ENCODE peak calls at places on chromosome 3, in seven cellular contexts. F is non-pigmented ciliary epithelial cell; G is sciatic nerve; O is EL; X is K562; B is stimulated activated CD8-positive, alpha-beta memory T cell treated with anti-CD3 and anti-CD28 coated beads, Interleukin-7, amount 100 ng/mL, for 1 hour; R is GM19239. H is an unnamed sample.
A peak's percentile ranks its signal among the peaks of the same experiment; 100 is the strongest.

GRCh38 chr3:169966951-169967915 is 626 bp downstream of the SEC62 start:
- DNase-seq in F (no peak), G (peak; percentile 71), O (peak; percentile 61), X (peak; percentile 70), B (no peak), R (no peak), H (peak; percentile 20)

GRCh38 chr3:22885039-22885438 is 318.1 kb upstream of the UBE2E2 start:
- DNase-seq in F (no peak), G (no peak), O (no peak), X (no peak), B (no peak), R (no peak), H (no peak)

GRCh38 chr3:122748347-122748746 is 45.3 kb downstream of the HSPBAP1 start:
- DNase-seq in F (no peak), G (no peak), O (no peak), X (no peak), B (no peak), R (no peak), H (no peak)

GRCh38 chr3:185149591-185149990 is 3.3 kb downstream of the C3orf70 start:
- DNase-seq in F (no peak), G (no peak), O (no peak), X (no peak), B (no peak), R (no peak), H (no peak)

GRCh38 chr3:45056608-45057301 is 30.7 kb downstream of the CLEC3B start:
- DNase-seq in F (no peak), G (no peak), O (no peak), X (no peak), B (no peak), R (no peak), H (no peak)

GRCh38 chr3:43071313-43071893 is 34.5 kb downstream of the POMGNT2 start:
- DNase-seq in F (no peak), G (no peak), O (no peak), X (peak; percentile 66), B (no peak), R (no peak), H (no peak)

GRCh38 chr3:137998643-137999042 is 11.3 kb upstream of the CLDN18 start:
- DNase-seq in F (no peak), G (no peak), O (no peak), X (no peak), B (no peak), R (no peak), H (no peak)

GRCh38 chr3:102471001-102471400 is 36.2 kb downstream of the ZPLD1 start:
- DNase-seq in F (no peak), G (no peak), O (no peak), X (no peak), B (no peak), R (no peak), H (peak; percentile 42)

GRCh38 chr3:67109651-67110204 is 111.6 kb downstream of the KBTBD8 start:
- DNase-seq in F (peak; percentile 69), G (no peak), O (peak; percentile 65), X (peak; percentile 8), B (no peak), R (no peak), H (peak; percentile 24)

GRCh38 chr3:148873270-148873927 is 8.3 kb downstream of the CPA3 start:
- DNase-seq in F (no peak), G (no peak), O (no peak), X (no peak), B (no peak), R (no peak), H (no peak)

GRCh38 chr3:156148946-156149348 is 28.6 kb downstream of the KCNAB1 start:
- DNase-seq in F (no peak), G (no peak), O (peak; percentile 1), X (peak; percentile 5), B (no peak), R (no peak), H (no peak)

GRCh38 chr3:184176377-184177330 is 2.0 kb downstream of the AP2M1 start:
- DNase-seq in F (peak; percentile 86), G (peak; percentile 82), O (peak; percentile 99), X (peak; percentile 89), B (no peak), R (no peak), H (peak; percentile 88)

GRCh38 chr3:13783556-13783955 is 96.3 kb downstream of the WNT7A start:
- DNase-seq in F (no peak), G (no peak), O (no peak), X (no peak), B (no peak), R (no peak), H (no peak)

GRCh38 chr3:169420429-169420828 is 243.1 kb downstream of the MECOM start:
- DNase-seq in F (no peak), G (no peak), O (no peak), X (no peak), B (no peak), R (no peak), H (no peak)

GRCh38 chr3:39849992-39850706 is 40.7 kb downstream of the MYRIP start:
- DNase-seq in F (no peak), G (no peak), O (no peak), X (no peak), B (no peak), R (no peak), H (peak; percentile 72)

GRCh38 chr3:126553284-126553811 is 5.4 kb downstream of the C3orf22 start:
- DNase-seq in F (no peak), G (peak; percentile 42), O (no peak), X (no peak), B (no peak), R (no peak), H (peak; percentile 22)

GRCh38 chr3:31187380-31187779 is 292.9 kb upstream of the GADL1 start:
- DNase-seq in F (no peak), G (no peak), O (no peak), X (no peak), B (no peak), R (no peak), H (no peak)

GRCh38 chr3:51361746-51362145 is 23.3 kb upstream of the MANF start:
- DNase-seq in F (no peak), G (no peak), O (no peak), X (no peak), B (no peak), R (no peak), H (no peak)

GRCh38 chr3:122342803-122343202 is 17.8 kb downstream of the CSTA start:
- DNase-seq in F (no peak), G (no peak), O (no peak), X (no peak), B (no peak), R (no peak), H (no peak)

GRCh38 chr3:34367521-34367920 is 569.1 kb downstream of the PDCD6IP start:
- DNase-seq in F (no peak), G (no peak), O (no peak), X (no peak), B (no peak), R (no peak), H (no peak)

GRCh38 chr3:111669926-111670630 is 74.9 kb upstream of the ZBED2 start:
- DNase-seq in F (no peak), G (no peak), O (peak; percentile 92), X (no peak), B (no peak), R (no peak), H (no peak)

GRCh38 chr3:168341192-168341816 is 245.6 kb upstream of the GOLIM4 start:
- DNase-seq in F (peak; percentile 50), G (no peak), O (peak; percentile 34), X (no peak), B (no peak), R (no peak), H (peak; percentile 78)

GRCh38 chr3:186493507-186493906 is 50.7 kb downstream of the CRYGS start:
- DNase-seq in F (no peak), G (no peak), O (no peak), X (no peak), B (no peak), R (no peak), H (no peak)

GRCh38 chr3:116413319-116413718 is 32.0 kb downstream of the LSAMP start:
- DNase-seq in F (no peak), G (no peak), O (no peak), X (no peak), B (no peak), R (no peak), H (no peak)

GRCh38 chr3:42871592-42872196 is 4.0 kb downstream of the CYP8B1 start:
- DNase-seq in F (no peak), G (no peak), O (no peak), X (no peak), B (no peak), R (no peak), H (no peak)

GRCh38 chr3:56154297-56154696 is 314.0 kb downstream of the ERC2 start:
- DNase-seq in F (no peak), G (no peak), O (peak; percentile 31), X (no peak), B (no peak), R (no peak), H (no peak)

GRCh38 chr3:137709011-137709601 is 55.0 kb upstream of the SOX14 start:
- DNase-seq in F (no peak), G (no peak), O (peak; percentile 1), X (peak; percentile 9), B (no peak), R (no peak), H (no peak)

GRCh38 chr3:141335531-141336042 is 32.7 kb upstream of the ZBTB38 start:
- DNase-seq in F (no peak), G (no peak), O (peak; percentile 63), X (no peak), B (no peak), R (no peak), H (no peak)

GRCh38 chr3:70982700-70983140 is 600.8 kb downstream of the FOXP1 start:
- DNase-seq in F (no peak), G (peak; percentile 63), O (peak; percentile 81), X (no peak), B (no peak), R (no peak), H (peak; percentile 37)

GRCh38 chr3:126100688-126101301 is 16.9 kb upstream of the SLC41A3 start:
- DNase-seq in F (peak; percentile 49), G (no peak), O (peak; percentile 35), X (no peak), B (no peak), R (no peak), H (no peak)

GRCh38 chr3:114850913-114851312 is 296.2 kb downstream of the ZBTB20 start:
- DNase-seq in F (no peak), G (no peak), O (peak; percentile 6), X (no peak), B (no peak), R (no peak), H (no peak)

GRCh38 chr3:70716832-70717231 is 404.4 kb upstream of the MDFIC2 start:
- DNase-seq in F (no peak), G (no peak), O (peak; percentile 44), X (no peak), B (no peak), R (no peak), H (no peak)

GRCh38 chr3:15387735-15388134 is 39.6 kb downstream of the METTL6 start:
- DNase-seq in F (no peak), G (no peak), O (no peak), X (no peak), B (no peak), R (no peak), H (no peak)

GRCh38 chr3:194373028-194373427 is 3.5 kb upstream of the LRRC15 start:
- DNase-seq in F (no peak), G (no peak), O (no peak), X (no peak), B (no peak), R (no peak), H (no peak)

H was measured in HAP-1.